ENCODE peak calls at places on chromosomes 4 and X, in ten cellular contexts. One of them, this sample, is unnamed.

GRCh38 chr4:106369456-106370060 is 980 bp upstream of the GIMD1 start:
- DNase-seq in glutamatergic neuron: no peak
- DNase-seq in dorsolateral prefrontal cortex: no peak
- DNase-seq in fibroblast of mammary gland: peak; percentile 88
- DNase-seq in activated CD8-positive, alpha-beta memory T cell treated with anti-CD3 and anti-CD28 coated beads for 48 hours: no peak
- DNase-seq in posterior cingulate gyrus: no peak
- DNase-seq in cardiac fibroblast: peak; percentile 92
- DNase-seq in GM18507: peak; percentile 0
- DNase-seq in fibroblast of lung: peak; percentile 86
- DNase-seq in left colon: no peak
- DNase-seq in this sample: peak; percentile 19

GRCh38 chr4:13859423-13859822 is 231.9 kb upstream of the BOD1L1 start:
- DNase-seq in glutamatergic neuron: no peak
- DNase-seq in dorsolateral prefrontal cortex: no peak
- DNase-seq in fibroblast of mammary gland: no peak
- DNase-seq in activated CD8-positive, alpha-beta memory T cell treated with anti-CD3 and anti-CD28 coated beads for 48 hours: no peak
- DNase-seq in posterior cingulate gyrus: no peak
- DNase-seq in cardiac fibroblast: no peak
- DNase-seq in GM18507: no peak
- DNase-seq in fibroblast of lung: no peak
- DNase-seq in left colon: no peak
- DNase-seq in this sample: no peak

GRCh38 chr4:169657470-169658107 is 37.2 kb downstream of the CLCN3 start:
- DNase-seq in glutamatergic neuron: no peak
- DNase-seq in dorsolateral prefrontal cortex: no peak
- DNase-seq in fibroblast of mammary gland: no peak
- DNase-seq in activated CD8-positive, alpha-beta memory T cell treated with anti-CD3 and anti-CD28 coated beads for 48 hours: no peak
- DNase-seq in posterior cingulate gyrus: no peak
- DNase-seq in cardiac fibroblast: no peak
- DNase-seq in GM18507: no peak
- DNase-seq in fibroblast of lung: no peak
- DNase-seq in left colon: no peak
- DNase-seq in this sample: peak; percentile 8

GRCh38 chrX:138775501-138775900 is 64.0 kb upstream of the FGF13 start:
- DNase-seq in glutamatergic neuron: no peak
- DNase-seq in dorsolateral prefrontal cortex: no peak
- DNase-seq in fibroblast of mammary gland: peak; percentile 55
- DNase-seq in activated CD8-positive, alpha-beta memory T cell treated with anti-CD3 and anti-CD28 coated beads for 48 hours: no peak
- DNase-seq in posterior cingulate gyrus: no peak
- DNase-seq in cardiac fibroblast: peak; percentile 34
- DNase-seq in GM18507: no peak
- DNase-seq in fibroblast of lung: peak; percentile 54
- DNase-seq in left colon: no peak
- DNase-seq in this sample: no peak

GRCh38 chr4:6270691-6271121 is 1.1 kb downstream of the WFS1 start:
- DNase-seq in glutamatergic neuron: no peak
- DNase-seq in dorsolateral prefrontal cortex: peak; percentile 25
- DNase-seq in fibroblast of mammary gland: peak; percentile 20
- DNase-seq in activated CD8-positive, alpha-beta memory T cell treated with anti-CD3 and anti-CD28 coated beads for 48 hours: no peak
- DNase-seq in posterior cingulate gyrus: no peak
- DNase-seq in cardiac fibroblast: peak; percentile 15
- DNase-seq in GM18507: no peak
- DNase-seq in fibroblast of lung: peak; percentile 51
- DNase-seq in left colon: no peak
- DNase-seq in this sample: no peak

GRCh38 chrX:21985332-21985777 is 44.8 kb downstream of the SMS start:
- DNase-seq in glutamatergic neuron: peak; percentile 54
- DNase-seq in dorsolateral prefrontal cortex: peak; percentile 60
- DNase-seq in fibroblast of mammary gland: peak; percentile 85
- DNase-seq in activated CD8-positive, alpha-beta memory T cell treated with anti-CD3 and anti-CD28 coated beads for 48 hours: peak; percentile 25
- DNase-seq in posterior cingulate gyrus: peak; percentile 77
- DNase-seq in cardiac fibroblast: peak; percentile 84
- DNase-seq in GM18507: peak; percentile 35
- DNase-seq in fibroblast of lung: peak; percentile 85
- DNase-seq in left colon: no peak
- DNase-seq in this sample: peak; percentile 83

GRCh38 chr4:76605099-76605563 is 170.1 kb downstream of the SHROOM3 start:
- DNase-seq in glutamatergic neuron: no peak
- DNase-seq in dorsolateral prefrontal cortex: no peak
- DNase-seq in fibroblast of mammary gland: peak; percentile 73
- DNase-seq in activated CD8-positive, alpha-beta memory T cell treated with anti-CD3 and anti-CD28 coated beads for 48 hours: no peak
- DNase-seq in posterior cingulate gyrus: no peak
- DNase-seq in cardiac fibroblast: no peak
- DNase-seq in GM18507: no peak
- DNase-seq in fibroblast of lung: no peak
- DNase-seq in left colon: no peak
- DNase-seq in this sample: no peak

GRCh38 chrX:148600131-148600530 is 99.7 kb downstream of the AFF2 start:
- DNase-seq in glutamatergic neuron: no peak
- DNase-seq in dorsolateral prefrontal cortex: peak; percentile 9
- DNase-seq in fibroblast of mammary gland: no peak
- DNase-seq in activated CD8-positive, alpha-beta memory T cell treated with anti-CD3 and anti-CD28 coated beads for 48 hours: no peak
- DNase-seq in posterior cingulate gyrus: no peak
- DNase-seq in cardiac fibroblast: no peak
- DNase-seq in GM18507: no peak
- DNase-seq in fibroblast of lung: no peak
- DNase-seq in left colon: no peak
- DNase-seq in this sample: no peak

GRCh38 chr4:172489896-172490295 is 676.7 kb downstream of the GALNTL6 start:
- DNase-seq in glutamatergic neuron: no peak
- DNase-seq in dorsolateral prefrontal cortex: no peak
- DNase-seq in fibroblast of mammary gland: no peak
- DNase-seq in activated CD8-positive, alpha-beta memory T cell treated with anti-CD3 and anti-CD28 coated beads for 48 hours: no peak
- DNase-seq in posterior cingulate gyrus: no peak
- DNase-seq in cardiac fibroblast: no peak
- DNase-seq in GM18507: no peak
- DNase-seq in fibroblast of lung: no peak
- DNase-seq in left colon: no peak
- DNase-seq in this sample: no peak

GRCh38 chr4:45317276-45317675 is 590.9 kb upstream of the GNPDA2 start:
- DNase-seq in glutamatergic neuron: no peak
- DNase-seq in dorsolateral prefrontal cortex: no peak
- DNase-seq in fibroblast of mammary gland: peak; percentile 66
- DNase-seq in activated CD8-positive, alpha-beta memory T cell treated with anti-CD3 and anti-CD28 coated beads for 48 hours: no peak
- DNase-seq in posterior cingulate gyrus: no peak
- DNase-seq in cardiac fibroblast: peak; percentile 0
- DNase-seq in GM18507: no peak
- DNase-seq in fibroblast of lung: peak; percentile 90
- DNase-seq in left colon: no peak
- DNase-seq in this sample: no peak

GRCh38 chrX:140933056-140933455 is 69.3 kb upstream of the SPANXB1 start:
- DNase-seq in glutamatergic neuron: no peak
- DNase-seq in dorsolateral prefrontal cortex: no peak
- DNase-seq in fibroblast of mammary gland: no peak
- DNase-seq in activated CD8-positive, alpha-beta memory T cell treated with anti-CD3 and anti-CD28 coated beads for 48 hours: no peak
- DNase-seq in posterior cingulate gyrus: no peak
- DNase-seq in cardiac fibroblast: no peak
- DNase-seq in GM18507: no peak
- DNase-seq in fibroblast of lung: peak; percentile 10
- DNase-seq in left colon: no peak
- DNase-seq in this sample: no peak

GRCh38 chr4:94036964-94037363 is 170.7 kb upstream of the SMARCAD1 start:
- DNase-seq in glutamatergic neuron: no peak
- DNase-seq in dorsolateral prefrontal cortex: no peak
- DNase-seq in fibroblast of mammary gland: no peak
- DNase-seq in activated CD8-positive, alpha-beta memory T cell treated with anti-CD3 and anti-CD28 coated beads for 48 hours: no peak
- DNase-seq in posterior cingulate gyrus: no peak
- DNase-seq in cardiac fibroblast: peak; percentile 1
- DNase-seq in GM18507: no peak
- DNase-seq in fibroblast of lung: no peak
- DNase-seq in left colon: no peak
- DNase-seq in this sample: no peak

GRCh38 chrX:103170216-103170615 is 44.7 kb upstream of the BEX4 start:
- DNase-seq in glutamatergic neuron: no peak
- DNase-seq in dorsolateral prefrontal cortex: no peak
- DNase-seq in fibroblast of mammary gland: peak; percentile 31
- DNase-seq in activated CD8-positive, alpha-beta memory T cell treated with anti-CD3 and anti-CD28 coated beads for 48 hours: no peak
- DNase-seq in posterior cingulate gyrus: no peak
- DNase-seq in cardiac fibroblast: peak; percentile 42
- DNase-seq in GM18507: no peak
- DNase-seq in fibroblast of lung: no peak
- DNase-seq in left colon: no peak
- DNase-seq in this sample: no peak

GRCh38 chr4:70838400-70838971 is 1.2 kb downstream of the GRSF1 start:
- DNase-seq in glutamatergic neuron: no peak
- DNase-seq in dorsolateral prefrontal cortex: no peak
- DNase-seq in fibroblast of mammary gland: peak; percentile 25
- DNase-seq in activated CD8-positive, alpha-beta memory T cell treated with anti-CD3 and anti-CD28 coated beads for 48 hours: no peak
- DNase-seq in posterior cingulate gyrus: no peak
- DNase-seq in cardiac fibroblast: peak; percentile 19
- DNase-seq in GM18507: no peak
- DNase-seq in fibroblast of lung: peak; percentile 35
- DNase-seq in left colon: no peak
- DNase-seq in this sample: no peak

GRCh38 chr4:13865871-13866669 is 238.5 kb upstream of the BOD1L1 start:
- DNase-seq in glutamatergic neuron: no peak
- DNase-seq in dorsolateral prefrontal cortex: no peak
- DNase-seq in fibroblast of mammary gland: peak; percentile 70
- DNase-seq in activated CD8-positive, alpha-beta memory T cell treated with anti-CD3 and anti-CD28 coated beads for 48 hours: no peak
- DNase-seq in posterior cingulate gyrus: no peak
- DNase-seq in cardiac fibroblast: peak; percentile 27
- DNase-seq in GM18507: no peak
- DNase-seq in fibroblast of lung: peak; percentile 17
- DNase-seq in left colon: no peak
- DNase-seq in this sample: no peak

GRCh38 chr4:119897260-119897659 is 169.4 kb downstream of the MAD2L1 start:
- DNase-seq in glutamatergic neuron: peak; percentile 19
- DNase-seq in dorsolateral prefrontal cortex: no peak
- DNase-seq in fibroblast of mammary gland: no peak
- DNase-seq in activated CD8-positive, alpha-beta memory T cell treated with anti-CD3 and anti-CD28 coated beads for 48 hours: no peak
- DNase-seq in posterior cingulate gyrus: no peak
- DNase-seq in cardiac fibroblast: no peak
- DNase-seq in GM18507: no peak
- DNase-seq in fibroblast of lung: peak; percentile 9
- DNase-seq in left colon: no peak
- DNase-seq in this sample: no peak

GRCh38 chr4:63218837-63219236 is 1190.4 kb downstream of the TECRL start:
- DNase-seq in glutamatergic neuron: no peak
- DNase-seq in dorsolateral prefrontal cortex: no peak
- DNase-seq in fibroblast of mammary gland: no peak
- DNase-seq in activated CD8-positive, alpha-beta memory T cell treated with anti-CD3 and anti-CD28 coated beads for 48 hours: no peak
- DNase-seq in posterior cingulate gyrus: no peak
- DNase-seq in cardiac fibroblast: no peak
- DNase-seq in GM18507: no peak
- DNase-seq in fibroblast of lung: no peak
- DNase-seq in left colon: no peak
- DNase-seq in this sample: no peak